ENCODE peak calls at places on chromosomes 16 and 17, in eight cellular contexts. G is CD4-positive, alpha-beta T cell; B is sigmoid colon; W is OCI-LY7; J is neuronal stem cell; S is Peyer's patch; X is heart right ventricle; N is A549. E is an unnamed sample.

GRCh38 chr16:84699712-84700517 is at the start of gene USP10:
- DNase-seq in G (peak; percentile 78), B (peak; percentile 84), W (peak; percentile 89), J (peak; percentile 87), S (peak; percentile 79), X (peak; percentile 71), N (peak; percentile 81), E (peak; percentile 83)

GRCh38 chr17:42182927-42183734 is 2.1 kb downstream of the HCRT start:
- DNase-seq in G (no peak), B (no peak), W (no peak), J (no peak), S (no peak), X (no peak), N (peak; percentile 64), E (peak; percentile 15)

GRCh38 chr16:68676113-68676860 is 31.2 kb downstream of the CDH3 start:
- DNase-seq in G (no peak), B (peak; percentile 26), W (no peak), J (no peak), S (no peak), X (no peak), N (no peak), E (no peak)

GRCh38 chr17:78488867-78489634 is 88.1 kb downstream of the DNAH17 start:
- DNase-seq in G (no peak), B (no peak), W (no peak), J (no peak), S (no peak), X (no peak), N (peak; percentile 29), E (no peak)

GRCh38 chr16:20911361-20911760 is 10.8 kb downstream of the LYRM1 start:
- DNase-seq in G (no peak), B (no peak), W (no peak), J (no peak), S (no peak), X (no peak), N (no peak), E (no peak)

GRCh38 chr17:55852734-55853133 is 101.9 kb downstream of the PCTP start:
- DNase-seq in G (no peak), B (no peak), W (peak; percentile 16), J (no peak), S (no peak), X (no peak), N (no peak), E (no peak)

GRCh38 chr17:63150994-63151464 is 185.0 kb downstream of the TANC2 start:
- DNase-seq in G (no peak), B (no peak), W (no peak), J (peak; percentile 38), S (no peak), X (no peak), N (no peak), E (no peak)

GRCh38 chr17:46922487-46922803 is 515 bp upstream of the GOSR2 start:
- DNase-seq in G (no peak), B (no peak), W (no peak), J (no peak), S (no peak), X (no peak), N (no peak), E (no peak)

GRCh38 chr16:78142784-78143183 is 43.3 kb downstream of the WWOX start:
- DNase-seq in G (no peak), B (no peak), W (no peak), J (no peak), S (no peak), X (no peak), N (no peak), E (no peak)

GRCh38 chr16:89717310-89718197 is 3.1 kb downstream of the VPS9D1 start:
- DNase-seq in G (no peak), B (no peak), W (no peak), J (no peak), S (no peak), X (no peak), N (no peak), E (no peak)

GRCh38 chr16:22813223-22813945 is 578 bp upstream of the HS3ST2 start:
- DNase-seq in G (no peak), B (peak; percentile 67), W (no peak), J (peak; percentile 82), S (no peak), X (peak; percentile 31), N (no peak), E (no peak)

GRCh38 chr16:1959269-1960039 is at the start of gene NDUFB10:
- DNase-seq in G (peak; percentile 85), B (peak; percentile 96), W (peak; percentile 93), J (peak; percentile 87), S (peak; percentile 88), X (peak; percentile 93), N (peak; percentile 94), E (peak; percentile 86)

GRCh38 chr16:50967827-50968612 is 183.1 kb downstream of the SALL1 start:
- DNase-seq in G (no peak), B (no peak), W (no peak), J (no peak), S (no peak), X (no peak), N (no peak), E (no peak)

GRCh38 chr17:7479389-7480192 is at the start of gene ZBTB4:
- DNase-seq in G (peak; percentile 48), B (peak; percentile 82), W (peak; percentile 35), J (peak; percentile 44), S (peak; percentile 65), X (peak; percentile 59), N (peak; percentile 69), E (peak; percentile 55)

GRCh38 chr17:44988256-44988942 is 20.3 kb upstream of the C1QL1 start:
- DNase-seq in G (no peak), B (no peak), W (no peak), J (no peak), S (no peak), X (no peak), N (no peak), E (no peak)

GRCh38 chr17:62998665-62999393 is 32.8 kb downstream of the TANC2 start:
- DNase-seq in G (no peak), B (no peak), W (no peak), J (no peak), S (no peak), X (no peak), N (peak; percentile 20), E (no peak)

GRCh38 chr17:59001158-59001814 is 105.4 kb downstream of the TRIM37 start:
- DNase-seq in G (peak; percentile 59), B (no peak), W (peak; percentile 90), J (no peak), S (peak; percentile 90), X (peak; percentile 54), N (peak; percentile 9), E (no peak)

GRCh38 chr16:24834459-24835335 is 11.1 kb upstream of the SLC5A11 start:
- DNase-seq in G (no peak), B (peak; percentile 36), W (peak; percentile 38), J (no peak), S (no peak), X (no peak), N (peak; percentile 76), E (no peak)

GRCh38 chr16:23496826-23497542 is 13.3 kb downstream of the GGA2 start:
- DNase-seq in G (no peak), B (no peak), W (no peak), J (no peak), S (no peak), X (no peak), N (no peak), E (no peak)

GRCh38 chr16:85402910-85403692 is 210.0 kb upstream of the GSE1 start:
- DNase-seq in G (no peak), B (peak; percentile 69), W (no peak), J (no peak), S (no peak), X (peak; percentile 75), N (no peak), E (no peak)

GRCh38 chr17:67582632-67583230 is 135.0 kb upstream of the NOL11 start:
- DNase-seq in G (no peak), B (no peak), W (no peak), J (no peak), S (no peak), X (no peak), N (no peak), E (no peak)

GRCh38 chr17:57666198-57666870 is 78.8 kb downstream of the CCDC182 start:
- DNase-seq in G (no peak), B (peak; percentile 28), W (peak; percentile 39), J (no peak), S (peak; percentile 36), X (peak; percentile 1), N (no peak), E (no peak)
- H3K27ac ChIP-seq in G (peak overlapping the region; percentile 29), B (no peak overlapping the region), W (peak overlapping the region; percentile 17), J (no peak overlapping the region), S (no peak overlapping the region), X (no peak overlapping the region), N (no peak overlapping the region), E (peak overlapping the region; percentile 97)

GRCh38 chr17:4206945-4207344 is 56.8 kb downstream of the ANKFY1 start:
- DNase-seq in G (no peak), B (no peak), W (no peak), J (no peak), S (no peak), X (no peak), N (no peak), E (no peak)

GRCh38 chr17:4214142-4214541 is 49.6 kb downstream of the ANKFY1 start:
- DNase-seq in G (no peak), B (no peak), W (no peak), J (no peak), S (no peak), X (no peak), N (no peak), E (no peak)

GRCh38 chr17:4208228-4208627 is 55.6 kb downstream of the ANKFY1 start:
- DNase-seq in G (no peak), B (no peak), W (no peak), J (no peak), S (no peak), X (no peak), N (no peak), E (no peak)

GRCh38 chr17:4205917-4206316 is 57.9 kb downstream of the ANKFY1 start:
- DNase-seq in G (no peak), B (no peak), W (no peak), J (no peak), S (no peak), X (no peak), N (no peak), E (no peak)

DNA sequence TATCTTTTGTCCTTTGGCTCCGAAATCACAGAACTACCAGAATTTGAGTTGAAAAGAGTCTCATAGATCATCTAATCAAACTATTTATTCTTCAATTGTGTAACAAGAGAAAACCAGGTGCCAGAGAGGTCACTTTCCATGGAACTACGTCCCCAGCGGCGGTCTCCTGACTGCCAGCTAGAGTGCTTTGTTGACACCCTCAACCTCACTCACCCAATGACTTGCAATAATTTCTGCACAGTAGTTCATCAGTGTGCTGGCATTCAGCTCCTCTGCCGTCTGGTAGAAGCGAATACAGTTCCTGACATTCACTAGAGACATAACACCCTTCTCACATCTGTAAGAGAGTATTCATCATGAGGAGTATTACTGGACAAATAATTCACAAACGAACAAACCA is 54.2 kb downstream of the ANKFY1 start:
- DNase-seq in G (no peak), B (no peak), W (no peak), J (no peak), S (no peak), X (peak; percentile 56), N (no peak), E (no peak)
- H3K27ac ChIP-seq in G (no peak overlapping the region), B (peak overlapping the region; percentile 94), W (no peak overlapping the region), J (no peak overlapping the region), S (no peak overlapping the region), X (peak overlapping the region; percentile 87), N (no peak overlapping the region), E (no peak overlapping the region)

GRCh38 chr17:39652635-39653315 is 12.4 kb upstream of the TCAP start:
- DNase-seq in G (no peak), B (no peak), W (no peak), J (peak; percentile 66), S (no peak), X (no peak), N (no peak), E (peak; percentile 56)
- H3K27ac ChIP-seq in G (no peak overlapping the region), B (peak overlapping the region; percentile 16), W (no peak overlapping the region), J (peak overlapping the region; percentile 91), S (peak overlapping the region; percentile 81), X (peak overlapping the region; percentile 34), N (no peak overlapping the region), E (peak overlapping the region; percentile 96)

GRCh38 chr17:80256034-80256350 is 4.7 kb upstream of the RNF213 start:
- DNase-seq in G (no peak), B (no peak), W (no peak), J (no peak), S (no peak), X (no peak), N (no peak), E (no peak)
- H3K27ac ChIP-seq in G (no peak overlapping the region), B (no peak overlapping the region), W (no peak overlapping the region), J (no peak overlapping the region), S (no peak overlapping the region), X (no peak overlapping the region), N (peak overlapping the region; percentile 94), E (no peak overlapping the region)

E was measured in caudate nucleus.